ENCODE peak calls at places on chromosomes 6 and 20, in seven cellular contexts. B is esophagus muscularis mucosa, W is right atrium auricular region, E is kidney tubule cell, Y is hypothalamus, I is WTC11, J is renal cortical epithelial cell. V is an unnamed sample.

GRCh38 chr6:89475634-89476033 is 42.7 kb downstream of the ANKRD6 start:
- DNase-seq in I (no peak), W (no peak), Y (no peak), B (no peak), J (peak; percentile 57), E (peak; percentile 43), V (peak; percentile 13)

GRCh38 chr6:154414021-154414813 is 57.6 kb upstream of the IPCEF1 start:
- DNase-seq in Y (no peak), I (no peak), J (peak; percentile 63), E (peak; percentile 94), B (no peak), W (no peak), V (peak; percentile 86)

GRCh38 chr6:17908831-17909230 is 78.6 kb downstream of the KIF13A start:
- DNase-seq in B (no peak), E (no peak), Y (no peak), W (no peak), J (peak; percentile 33), I (no peak), V (no peak)

GRCh38 chr6:133888931-133889556 is at the start of gene TCF21:
- DNase-seq in E (peak; percentile 33), W (peak; percentile 79), Y (no peak), I (peak; percentile 66), B (no peak), J (peak; percentile 16), V (peak; percentile 3)

GRCh38 chr20:3862333-3862732 is 15.7 kb downstream of the MAVS start:
- DNase-seq in E (no peak), W (no peak), J (no peak), I (no peak), Y (no peak), B (no peak), V (no peak)

GRCh38 chr20:52448513-52448912 is 256.9 kb upstream of the ZFP64 start:
- DNase-seq in J (no peak), B (no peak), E (no peak), Y (no peak), I (no peak), W (no peak), V (no peak)

GRCh38 chr6:85113934-85114582 is 335.8 kb upstream of the NT5E start:
- DNase-seq in J (no peak), E (no peak), Y (no peak), I (no peak), B (no peak), W (peak; percentile 63), V (no peak)

GRCh38 chr6:13696226-13696625 is 15.4 kb downstream of the RANBP9 start:
- DNase-seq in Y (no peak), B (no peak), J (peak; percentile 41), E (peak; percentile 31), I (no peak), W (no peak), V (no peak)

GRCh38 chr6:4460595-4461475 is 315.4 kb upstream of the CDYL start:
- DNase-seq in W (peak; percentile 91), J (peak; percentile 28), E (no peak), I (no peak), Y (peak; percentile 65), B (peak; percentile 96), V (no peak)